ENCODE peak calls at places on chromosomes 13 and 19, in four cellular contexts. L is A549, P is hepatocyte, Q is K562. K is an unnamed sample. For H3K4me1, the result is how much of the 10 kb centered on the place peaks cover.

GRCh38 chr13:37094840-37095239 is 10.6 kb downstream of the CSNK1A1L start:
- DNase-seq in L (no peak), P (no peak), Q (no peak), K (no peak)

GRCh38 chr13:28753208-28753892 is 34.6 kb upstream of the SLC46A3 start:
- DNase-seq in L (peak), P (peak), Q (no peak), K (no peak)

GRCh38 chr19:20079487-20079886 is 1.7 kb downstream of the ZNF90 start:
- DNase-seq in L (no peak), P (peak), Q (no peak), K (no peak)

GRCh38 chr13:33072282-33072681 is 56.1 kb downstream of the KL start:
- DNase-seq in L (no peak), P (no peak), Q (no peak), K (no peak)

GRCh38 chr19:3224346-3225325 is at the start of gene CELF5:
- DNase-seq in L (peak), P (peak), Q (peak), K (peak)

GRCh38 chr13:93689333-93689732 is 462.7 kb downstream of the GPC6 start:
- DNase-seq in L (no peak), P (no peak), Q (no peak), K (no peak)

GRCh38 chr19:46863818-46864629 is 3.2 kb downstream of the ARHGAP35 start:
- DNase-seq in L (no peak), P (no peak), Q (no peak), K (no peak)

GRCh38 chr19:13835791-13836723 is 40.8 kb downstream of the ZSWIM4 start:
- DNase-seq in L (no peak), P (no peak), Q (no peak), K (peak)

GRCh38 chr19:3537438-3538240 is 1.3 kb upstream of the TEKTIP1 start:
- DNase-seq in L (no peak), P (no peak), Q (peak), K (no peak)

GRCh38 chr13:27657724-27658123 is 36.0 kb downstream of the POLR1D start:
- DNase-seq in L (no peak), P (no peak), Q (no peak), K (no peak)

GRCh38 chr19:50722248-50723013 is 733 bp upstream of the CLEC11A start:
- DNase-seq in L (no peak), P (no peak), Q (no peak), K (no peak)

GRCh38 chr13:65468628-65469027 is 1761.5 kb downstream of the PCDH9 start:
- DNase-seq in L (no peak), P (no peak), Q (no peak), K (no peak)

GRCh38 chr13:39900106-39900750 is 244.8 kb downstream of the COG6 start:
- DNase-seq in L (no peak), P (no peak), Q (no peak), K (no peak)

GRCh38 chr19:53947624-53948023 is 15.1 kb upstream of the CACNG8 start:
- DNase-seq in L (peak), P (no peak), Q (peak), K (peak)

GRCh38 chr19:32330149-32330548 is 15.3 kb upstream of the ZNF507 start:
- DNase-seq in L (no peak), P (no peak), Q (no peak), K (no peak)
- H3K4me2 ChIP-seq in L (no peak), P (no peak), Q (no peak), K (no peak)

DNA sequence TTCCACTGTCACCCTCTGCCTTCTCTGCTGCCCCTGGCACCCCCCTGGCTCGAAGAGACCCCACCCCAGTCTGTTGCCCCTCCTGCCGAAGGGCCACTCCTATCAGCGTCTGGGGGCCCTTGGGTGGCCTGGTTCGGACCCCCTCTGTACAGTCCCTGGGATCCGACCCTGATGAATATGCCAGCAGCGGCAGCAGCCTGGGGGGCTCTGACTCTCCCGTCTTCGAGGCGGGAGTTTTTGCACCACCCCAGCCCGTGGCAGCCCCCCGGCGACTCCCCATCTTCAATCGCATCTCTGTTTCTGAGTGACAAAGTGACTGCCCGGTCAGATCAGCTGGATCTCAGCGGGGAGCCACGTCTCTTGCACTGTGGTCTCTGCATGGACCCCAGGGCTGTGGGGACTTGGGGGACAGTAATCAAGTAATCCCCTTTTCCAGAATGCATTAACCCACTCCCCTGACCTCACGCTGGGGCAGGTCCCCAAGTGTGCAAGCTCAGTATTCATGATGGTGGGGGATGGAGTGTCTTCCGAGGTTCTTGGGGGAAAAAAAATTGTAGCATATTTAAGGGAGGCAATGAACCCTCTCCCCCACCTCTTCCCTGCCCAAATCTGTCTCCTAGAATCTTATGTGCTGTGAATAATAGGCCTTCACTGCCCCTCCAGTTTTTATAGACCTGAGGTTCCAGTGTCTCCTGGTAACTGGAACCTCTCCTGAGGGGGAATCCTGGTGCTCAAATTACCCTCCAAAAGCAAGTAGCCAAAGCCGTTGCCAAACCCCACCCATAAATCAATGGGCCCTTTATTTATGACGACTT is 2.0 kb downstream of the ZFP36 start:
- DNase-seq in L (no peak), P (peak), Q (peak), K (no peak)
- H3K4me1 ChIP-seq in L (half or more), P (under half), Q (half or more), K (under half)

GRCh38 chr19:15292847-15293582 is 39.3 kb downstream of the BRD4 start:
- DNase-seq in L (no peak), P (no peak), Q (no peak), K (peak)
- H3K4me2 ChIP-seq in L (peak), P (peak), Q (no peak), K (peak)

GRCh38 chr19:40603719-40604646 is 2.8 kb downstream of the LTBP4 start:
- DNase-seq in L (peak), P (peak), Q (peak), K (peak)

GRCh38 chr19:40601061-40601973 is at the start of gene LTBP4:
- DNase-seq in L (no peak), P (peak), Q (peak), K (no peak)

GRCh38 chr19:40604647-40605200 is 3.6 kb downstream of the LTBP4 start:
- DNase-seq in L (no peak), P (peak), Q (peak), K (peak)

GRCh38 chr19:40605201-40605971 is 4.2 kb downstream of the LTBP4 start:
- DNase-seq in L (peak), P (peak), Q (peak), K (peak)

GRCh38 chr19:40603071-40603718 is 2.0 kb downstream of the LTBP4 start:
- DNase-seq in L (no peak), P (peak), Q (peak), K (no peak)
- H3K4me1 ChIP-seq in L (half or more), P (under half), Q (half or more), K (half or more)